ENCODE peak calls at places on chromosomes 6 and 20, in eight cellular contexts. K is SW480; N is activated CD4-positive, alpha-beta T cell treated with anti-CD3 and anti-CD28 coated beads for 1 hour; U is PC-9; Z is pancreas; P is stimulated activated CD4-positive, alpha-beta T cell treated with anti-CD3 and anti-CD28 coated beads, Interleukin-4, amount 100 ng/mL, for 1 hour; Q is iPS-NIHi11; B is anterior cingulate cortex. I is an unnamed sample.
A peak's percentile ranks its signal among the peaks of the same experiment; 100 is the strongest.

GRCh38 chr6:145406733-145407256 is 328.5 kb downstream of the EPM2A start:
- DNase-seq in K (no peak), N (no peak), U (no peak), Z (no peak), P (no peak), Q (no peak), B (no peak), I (no peak)

GRCh38 chr6:6392214-6393068 is 72.0 kb upstream of the F13A1 start:
- DNase-seq in K (no peak), N (no peak), U (no peak), Z (no peak), P (no peak), Q (no peak), B (no peak), I (no peak)

GRCh38 chr6:157665172-157665571 is 157.9 kb upstream of the SNX9 start:
- DNase-seq in K (no peak), N (no peak), U (no peak), Z (no peak), P (no peak), Q (no peak), B (no peak), I (no peak)

GRCh38 chr6:76881414-76881813 is 581.9 kb downstream of the HTR1B start:
- DNase-seq in K (no peak), N (no peak), U (no peak), Z (no peak), P (no peak), Q (no peak), B (no peak), I (no peak)

GRCh38 chr6:44859901-44860410 is 468.2 kb upstream of the RUNX2 start:
- DNase-seq in K (no peak), N (no peak), U (no peak), Z (no peak), P (no peak), Q (no peak), B (no peak), I (no peak)

GRCh38 chr6:1917628-1918371 is 308.1 kb downstream of the FOXC1 start:
- DNase-seq in K (peak; percentile 90), N (no peak), U (peak; percentile 91), Z (peak; percentile 26), P (peak; percentile 44), Q (peak; percentile 13), B (peak; percentile 19), I (no peak)

GRCh38 chr6:2817778-2818443 is 23.8 kb downstream of the SERPINB1 start:
- DNase-seq in K (peak; percentile 63), N (no peak), U (no peak), Z (no peak), P (no peak), Q (peak; percentile 5), B (no peak), I (no peak)

GRCh38 chr20:61744691-61745396 is 320.8 kb downstream of the TAF4 start:
- DNase-seq in K (peak; percentile 36), N (no peak), U (no peak), Z (no peak), P (no peak), Q (no peak), B (no peak), I (no peak)

GRCh38 chr20:38737887-38738286 is 10.4 kb upstream of the ACTR5 start:
- DNase-seq in K (no peak), N (no peak), U (no peak), Z (no peak), P (no peak), Q (no peak), B (no peak), I (no peak)

GRCh38 chr20:4427936-4428581 is 293.6 kb upstream of the PRND start:
- DNase-seq in K (no peak), N (no peak), U (no peak), Z (no peak), P (no peak), Q (no peak), B (no peak), I (no peak)

GRCh38 chr6:27753668-27754407 is 158.4 kb downstream of the OR2B2 start:
- DNase-seq in K (peak; percentile 89), N (peak; percentile 50), U (peak; percentile 81), Z (peak; percentile 37), P (peak; percentile 76), Q (peak; percentile 70), B (peak; percentile 29), I (peak; percentile 72)

GRCh38 chr20:36352843-36353553 is 46.9 kb downstream of the DLGAP4 start:
- DNase-seq in K (no peak), N (no peak), U (no peak), Z (no peak), P (no peak), Q (peak; percentile 51), B (no peak), I (peak; percentile 24)

GRCh38 chr6:17712573-17712972 is 5.8 kb upstream of the NUP153 start:
- DNase-seq in K (no peak), N (no peak), U (no peak), Z (no peak), P (no peak), Q (no peak), B (no peak), I (no peak)